ENCODE peak calls at places on chromosomes 5 and 9, in eight cellular contexts. H is Caki2; O is PC-3; V is HS-27A; S is effector memory CD8-positive, alpha-beta T cell; N is left ventricle myocardium inferior; U is fibroblast of villous mesenchyme; C is GM12864. E is an unnamed sample.
A peak's percentile ranks its signal among the peaks of the same experiment; 100 is the strongest.

GRCh38 chr9:136117291-136118060 is 1.2 kb downstream of the TMEM250 start:
- DNase-seq in C (no peak), N (peak; percentile 72), V (no peak), O (no peak), U (peak; percentile 22), S (no peak), H (peak; percentile 34), E (peak; percentile 81)

GRCh38 chr5:126694403-126694802 is 82.5 kb upstream of the LMNB1 start:
- DNase-seq in O (no peak), U (peak; percentile 76), H (no peak), N (no peak), V (no peak), C (no peak), S (no peak), E (no peak)

GRCh38 chr9:105299190-105299854 is 54.9 kb downstream of the SLC44A1 start:
- DNase-seq in H (peak; percentile 87), O (peak; percentile 80), N (no peak), C (no peak), U (peak; percentile 95), V (peak; percentile 72), S (no peak), E (no peak)

GRCh38 chr9:96418074-96418919 is at the start of gene ZNF367:
- DNase-seq in C (peak; percentile 84), H (peak; percentile 99), U (peak; percentile 99), S (peak; percentile 88), O (peak; percentile 91), V (peak; percentile 77), N (peak; percentile 99), E (peak; percentile 99)

GRCh38 chr5:9439651-9440292 is 106.1 kb downstream of the SEMA5A start:
- DNase-seq in H (no peak), U (peak; percentile 57), V (no peak), N (no peak), O (peak; percentile 62), S (no peak), C (no peak), E (no peak)

GRCh38 chr5:1538276-1538675 is 14.5 kb upstream of the LPCAT1 start:
- DNase-seq in U (no peak), O (no peak), S (no peak), C (no peak), V (no peak), H (no peak), N (no peak), E (no peak)

GRCh38 chr9:88799706-88800682 is 191.3 kb upstream of the S1PR3 start:
- DNase-seq in V (no peak), C (no peak), U (peak; percentile 41), H (no peak), N (no peak), S (no peak), O (no peak), E (no peak)

GRCh38 chr5:95985249-95985648 is 23.6 kb upstream of the ELL2 start:
- DNase-seq in S (no peak), O (no peak), C (no peak), V (no peak), U (no peak), N (no peak), H (no peak), E (no peak)

GRCh38 chr5:36334315-36334714 is 32.6 kb upstream of the RANBP3L start:
- DNase-seq in H (no peak), S (no peak), O (no peak), C (no peak), V (no peak), N (no peak), U (peak; percentile 42), E (no peak)

GRCh38 chr5:165565921-165566320 is 2060.5 kb downstream of the MAT2B start:
- DNase-seq in N (no peak), H (no peak), O (no peak), S (no peak), V (no peak), U (no peak), C (no peak), E (no peak)

GRCh38 chr5:13932006-13932405 is 12.5 kb downstream of the DNAH5 start:
- DNase-seq in S (no peak), U (no peak), V (no peak), C (no peak), N (no peak), H (no peak), O (no peak), E (no peak)

GRCh38 chr5:134026521-134027202 is 21.9 kb upstream of the VDAC1 start:
- DNase-seq in N (no peak), U (peak; percentile 66), S (peak; percentile 22), V (no peak), C (peak; percentile 31), H (peak; percentile 64), O (peak; percentile 73), E (no peak)

GRCh38 chr5:102583663-102584062 is 84.9 kb upstream of the SLCO6A1 start:
- DNase-seq in V (no peak), S (no peak), U (peak; percentile 25), H (peak; percentile 14), C (no peak), O (peak; percentile 74), N (no peak), E (no peak)

GRCh38 chr9:127426756-127427155 is 2.6 kb downstream of the ZNF79 start:
- DNase-seq in N (no peak), S (no peak), C (no peak), U (no peak), V (no peak), O (no peak), H (no peak), E (no peak)

GRCh38 chr5:28954074-28954473 is 1915.7 kb upstream of the CDH9 start:
- DNase-seq in S (no peak), V (no peak), C (no peak), U (no peak), O (peak; percentile 42), N (no peak), H (no peak), E (no peak)

GRCh38 chr5:74055446-74056097 is 429.6 kb downstream of the ARHGEF28 start:
- DNase-seq in N (no peak), O (no peak), V (no peak), H (no peak), S (no peak), U (no peak), C (no peak), E (no peak)

GRCh38 chr5:77718934-77719610 is 57.1 kb downstream of the TBCA start:
- DNase-seq in V (no peak), S (no peak), O (no peak), C (peak; percentile 15), H (no peak), N (no peak), U (no peak), E (no peak)

GRCh38 chr9:89768051-89768450 is 163.2 kb downstream of the GADD45G start:
- DNase-seq in S (no peak), N (no peak), U (no peak), O (no peak), H (no peak), C (no peak), V (no peak), E (no peak)

GRCh38 chr5:40717281-40717680 is 37.6 kb downstream of the PTGER4 start:
- DNase-seq in C (no peak), H (no peak), S (no peak), V (no peak), U (peak; percentile 43), N (no peak), O (peak; percentile 57), E (no peak)

GRCh38 chr5:90356612-90357011 is 52.9 kb downstream of the CETN3 start:
- DNase-seq in C (no peak), S (no peak), U (peak; percentile 3), V (no peak), O (no peak), N (no peak), H (no peak), E (no peak)

GRCh38 chr9:89655990-89656657 is 51.3 kb downstream of the GADD45G start:
- DNase-seq in C (no peak), H (no peak), U (peak; percentile 27), O (no peak), V (no peak), S (no peak), N (no peak), E (no peak)

GRCh38 chr9:130634801-130635200 is 29.6 kb upstream of the PRDM12 start:
- DNase-seq in O (no peak), H (no peak), N (no peak), V (no peak), S (no peak), C (no peak), U (no peak), E (peak; percentile 32)

GRCh38 chr9:130149031-130149430 is 23.2 kb upstream of the NCS1 start:
- DNase-seq in V (no peak), U (no peak), H (no peak), C (no peak), O (no peak), N (no peak), S (no peak), E (no peak)

GRCh38 chr5:96016216-96016615 is 54.6 kb upstream of the ELL2 start:
- DNase-seq in C (no peak), V (no peak), N (no peak), H (no peak), S (no peak), O (no peak), U (no peak), E (no peak)

GRCh38 chr5:144086295-144086694 is 84.2 kb downstream of the YIPF5 start:
- DNase-seq in O (no peak), V (no peak), S (no peak), H (no peak), C (no peak), N (no peak), U (no peak), E (no peak)

GRCh38 chr5:3310551-3311340 is 284.9 kb upstream of the IRX1 start:
- DNase-seq in C (no peak), U (no peak), V (no peak), S (no peak), O (peak; percentile 6), N (no peak), H (peak; percentile 91), E (no peak)

GRCh38 chr5:151657105-151657504 is 29.6 kb downstream of the SPARC start:
- DNase-seq in S (no peak), C (no peak), V (no peak), N (no peak), H (no peak), O (no peak), U (no peak), E (no peak)

E was measured in Right ventricle myocardium inferior.